ENCODE peak calls at places on chromosomes 13 and 19, in five cellular contexts. V is psoas muscle, U is uterus, K is GM13976, R is neural crest cell. P is an unnamed sample.

GRCh38 chr13:76868451-76868850 is 17.8 kb downstream of the KCTD12 start:
- DNase-seq in V (no peak), U (no peak), K (no peak), R (no peak), P (no peak)

GRCh38 chr13:50122465-50122864 is 107.2 kb downstream of the KCNRG start:
- DNase-seq in V (no peak), U (no peak), K (peak), R (no peak), P (no peak)

GRCh38 chr19:38649305-38650179 is 2.1 kb downstream of the ACTN4 start:
- DNase-seq in V (peak), U (peak), K (no peak), R (no peak), P (no peak)

GRCh38 chr19:10471909-10472308 is 31.2 kb downstream of the KEAP1 start:
- DNase-seq in V (no peak), U (no peak), K (no peak), R (no peak), P (no peak)

GRCh38 chr13:31045621-31046081 is 113.2 kb downstream of the TEX26 start:
- DNase-seq in V (peak), U (peak), K (peak), R (no peak), P (no peak)

GRCh38 chr19:34171539-34171876 is 796 bp upstream of the LSM14A start:
- DNase-seq in V (no peak), U (no peak), K (peak), R (peak), P (no peak)

GRCh38 chr13:49938921-49939320 is 2.8 kb upstream of the SPRYD7 start:
- DNase-seq in V (no peak), U (no peak), K (no peak), R (no peak), P (no peak)

GRCh38 chr13:101730420-101731000 is 278.0 kb downstream of the ITGBL1 start:
- DNase-seq in V (no peak), U (no peak), K (no peak), R (no peak), P (no peak)

GRCh38 chr13:73693215-73693614 is 441.0 kb downstream of the KLF12 start:
- DNase-seq in V (no peak), U (no peak), K (no peak), R (no peak), P (no peak)

GRCh38 chr13:59493436-59493965 is 670.2 kb downstream of the DIAPH3 start:
- DNase-seq in V (no peak), U (no peak), K (no peak), R (no peak), P (no peak)

GRCh38 chr13:44843403-44843802 is 145.9 kb downstream of the NUFIP1 start:
- DNase-seq in V (no peak), U (no peak), K (no peak), R (no peak), P (no peak)

GRCh38 chr19:29837448-29837961 is 25.7 kb downstream of the CCNE1 start:
- DNase-seq in V (peak), U (no peak), K (peak), R (no peak), P (no peak)

GRCh38 chr13:27969073-27969865 is at the start of gene CDX2:
- DNase-seq in V (no peak), U (no peak), K (peak), R (no peak), P (peak)

GRCh38 chr19:20359933-20360720 is 193.1 kb downstream of the ZNF486 start:
- DNase-seq in V (no peak), U (no peak), K (no peak), R (peak), P (no peak)

GRCh38 chr13:107881362-107881761 is 334.0 kb downstream of the LIG4 start:
- DNase-seq in V (no peak), U (no peak), K (no peak), R (no peak), P (no peak)

GRCh38 chr19:27971071-27971470 is 1241.9 kb downstream of the UQCRFS1 start:
- DNase-seq in V (no peak), U (no peak), K (no peak), R (no peak), P (no peak)

GRCh38 chr13:78177306-78177705 is 258.7 kb upstream of the EDNRB start:
- DNase-seq in V (no peak), U (no peak), K (no peak), R (no peak), P (no peak)

GRCh38 chr13:32409561-32410440 is 18.1 kb downstream of the N4BP2L1 start:
- DNase-seq in V (peak), U (peak), K (no peak), R (no peak), P (no peak)

GRCh38 chr13:95317037-95317989 is 16.1 kb upstream of the ABCC4 start:
- DNase-seq in V (no peak), U (peak), K (no peak), R (no peak), P (no peak)

GRCh38 chr13:36907801-36908200 is 12.2 kb downstream of the SMAD9 start:
- DNase-seq in V (no peak), U (no peak), K (no peak), R (no peak), P (no peak)

GRCh38 chr19:40266111-40266510 is 19.0 kb downstream of the AKT2 start:
- DNase-seq in V (peak), U (no peak), K (no peak), R (no peak), P (no peak)

GRCh38 chr13:59982631-59983382 is 180.9 kb downstream of the DIAPH3 start:
- DNase-seq in V (no peak), U (no peak), K (no peak), R (no peak), P (no peak)

GRCh38 chr13:77584111-77584510 is 48.6 kb downstream of the SCEL start:
- DNase-seq in V (no peak), U (no peak), K (no peak), R (no peak), P (no peak)

GRCh38 chr19:18385359-18385674 is 641 bp upstream of the GDF15 start:
- DNase-seq in V (no peak), U (no peak), K (no peak), R (no peak), P (no peak)

GRCh38 chr19:48629599-48630288 is 7.4 kb downstream of the DBP start:
- DNase-seq in V (peak), U (peak), K (no peak), R (no peak), P (no peak)

GRCh38 chr13:99436686-99437416 is 64.4 kb upstream of the TM9SF2 start:
- DNase-seq in V (peak), U (peak), K (peak), R (peak), P (peak)

GRCh38 chr19:55581145-55581827 is 638 bp upstream of the ZNF579 start:
- DNase-seq in V (no peak), U (no peak), K (no peak), R (no peak), P (no peak)

GRCh38 chr13:43544011-43544410 is 242.8 kb downstream of the ENOX1 start:
- DNase-seq in V (no peak), U (peak), K (no peak), R (no peak), P (no peak)

GRCh38 chr19:5268801-5269200 is 71.8 kb downstream of the PTPRS start:
- DNase-seq in V (no peak), U (no peak), K (no peak), R (no peak), P (no peak)

GRCh38 chr13:110702591-110703526 is 3.1 kb downstream of the CARS2 start:
- DNase-seq in V (peak), U (no peak), K (no peak), R (no peak), P (no peak)

GRCh38 chr13:51862965-51863364 is 1.2 kb downstream of the CCDC70 start:
- DNase-seq in V (no peak), U (no peak), K (no peak), R (no peak), P (no peak)

GRCh38 chr19:47897857-47898256 is 11.7 kb upstream of the SULT2A1 start:
- DNase-seq in V (no peak), U (no peak), K (no peak), R (no peak), P (no peak)

GRCh38 chr19:33419763-33420080 is 46.2 kb downstream of the CEBPG start:
- DNase-seq in V (no peak), U (no peak), K (no peak), R (peak), P (no peak)

GRCh38 chr13:40319699-40320586 is 346.5 kb downstream of the FOXO1 start:
- DNase-seq in V (no peak), U (no peak), K (no peak), R (no peak), P (no peak)

GRCh38 chr13:29196409-29197074 is 376.4 kb downstream of the MTUS2 start:
- DNase-seq in V (no peak), U (no peak), K (peak), R (no peak), P (no peak)

DNA sequence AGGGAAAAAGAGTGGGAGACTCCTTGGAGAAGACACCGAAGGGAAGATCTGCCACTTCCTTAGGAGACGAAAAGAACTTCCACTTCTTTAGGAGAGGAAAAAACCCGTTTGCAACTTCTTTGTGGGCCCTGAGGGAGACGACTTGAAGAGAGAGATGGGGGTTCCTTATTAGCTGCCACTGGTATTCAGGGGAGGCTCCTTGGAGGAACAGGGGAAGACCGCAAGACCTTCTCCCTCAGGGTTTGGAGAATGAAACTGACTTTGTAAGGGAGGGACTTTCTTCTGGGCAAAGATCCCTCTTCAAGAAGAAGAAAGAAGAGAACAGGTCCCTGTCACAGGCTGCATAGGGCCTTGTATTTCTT is 405 bp downstream of the BCKDHA start:
- DNase-seq in V (no peak), U (no peak), K (no peak), R (no peak), P (no peak)
- TF ChIP-seq CTCF in V (no peak), U (no peak), K (no peak), R (no peak), P (no peak)

DNA sequence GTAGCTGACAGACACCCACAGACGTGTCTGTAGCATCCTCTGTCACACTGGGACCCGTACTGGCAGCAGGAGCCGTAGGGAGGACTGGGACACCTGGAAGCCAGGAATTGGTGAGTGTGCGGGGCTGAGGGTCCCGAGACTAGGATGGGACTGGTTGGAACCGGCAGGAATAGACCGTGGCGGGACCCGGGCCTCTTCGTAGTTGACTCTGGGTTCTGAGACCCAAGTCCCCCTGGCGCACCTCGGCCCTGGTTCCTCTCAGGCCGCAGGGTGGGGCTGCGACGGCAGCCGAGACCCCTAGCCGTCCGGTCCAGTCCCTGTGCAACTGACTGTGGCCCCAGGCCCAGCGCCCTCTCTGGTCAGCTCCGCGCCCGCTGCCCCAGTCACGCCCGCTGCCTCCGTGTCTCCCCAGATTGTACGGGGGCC is 64.7 kb downstream of the ZNF823 start:
- DNase-seq in V (no peak), U (no peak), K (no peak), R (no peak), P (no peak)
- TF ChIP-seq CTCF in V (no peak), U (no peak), K (no peak), R (no peak), P (no peak)

GRCh38 chr19:7497292-7497691 is 8.5 kb upstream of the PEX11G start:
- DNase-seq in V (no peak), U (no peak), K (no peak), R (no peak), P (no peak)
- TF ChIP-seq CTCF in V (no peak), U (no peak), K (no peak), R (peak), P (peak)

DNA sequence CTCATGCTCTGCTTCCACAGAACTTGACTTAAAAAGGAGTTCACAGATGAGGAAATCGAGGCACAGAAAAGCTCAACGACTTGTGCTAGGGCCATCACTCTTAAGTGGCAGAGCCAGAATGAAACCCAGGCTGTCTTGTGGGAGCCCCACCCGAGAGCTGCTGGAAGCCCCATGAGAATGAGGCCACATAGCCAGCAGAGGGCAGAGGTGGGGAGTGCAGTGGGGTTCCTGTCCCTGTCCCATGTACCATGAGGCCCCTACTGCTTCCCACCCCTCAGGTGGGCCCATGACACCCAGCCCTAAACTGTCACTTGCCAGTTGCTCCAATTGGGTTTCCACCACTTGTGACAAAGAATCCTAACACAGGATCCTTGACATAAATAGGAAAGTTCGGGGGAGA is 175.9 kb downstream of the IRS2 start:
- DNase-seq in V (peak), U (no peak), K (peak), R (no peak), P (no peak)
- TF ChIP-seq CTCF in V (peak), U (no peak), K (peak), R (peak), P (peak)

GRCh38 chr13:26050568-26051230 is 1.1 kb downstream of the SHISA2 start:
- DNase-seq in V (peak), U (no peak), K (no peak), R (peak), P (peak)
- TF ChIP-seq CTCF in V (no peak), U (no peak), K (no peak), R (peak), P (no peak)

DNA sequence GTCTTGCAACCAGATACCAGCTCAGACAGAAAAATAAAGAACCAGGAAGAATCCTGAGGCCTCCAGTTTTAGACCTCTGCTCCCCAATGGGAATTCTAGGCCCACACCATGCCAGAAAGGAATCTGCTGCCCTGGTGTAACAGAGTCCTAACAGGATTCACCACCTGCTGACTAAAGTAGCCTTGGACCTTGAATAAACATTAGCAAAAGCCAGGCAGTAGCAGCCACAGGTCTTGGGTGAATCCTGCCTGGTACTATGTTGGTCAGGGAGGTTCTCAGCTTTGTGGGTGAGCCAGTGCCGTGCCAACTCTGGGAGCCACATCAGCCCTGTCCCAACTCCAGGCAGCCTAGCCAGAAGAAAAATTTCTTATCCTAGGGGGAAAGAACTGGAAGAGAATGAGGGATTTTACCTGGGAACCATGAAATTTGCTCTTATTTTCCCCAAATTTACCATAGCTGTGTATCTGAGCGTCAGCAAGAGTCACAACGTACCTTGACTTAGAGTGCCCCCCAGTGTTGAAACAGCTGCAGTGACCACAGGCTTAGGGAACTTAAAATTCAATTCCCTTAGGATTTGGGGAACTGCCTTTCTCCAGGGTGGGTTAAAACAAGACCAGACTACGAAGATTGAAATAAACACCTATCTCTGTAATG is 1895.6 kb upstream of the PRR20A start:
- DNase-seq in V (no peak), U (no peak), K (no peak), R (peak), P (no peak)
- TF ChIP-seq CTCF in V (no peak), U (no peak), K (no peak), R (peak), P (peak)

GRCh38 chr19:2661615-2662014 is 40.9 kb downstream of the GNG7 start:
- DNase-seq in V (no peak), U (no peak), K (no peak), R (no peak), P (no peak)
- TF ChIP-seq CTCF in V (no peak), U (no peak), K (no peak), R (peak), P (peak)

DNA sequence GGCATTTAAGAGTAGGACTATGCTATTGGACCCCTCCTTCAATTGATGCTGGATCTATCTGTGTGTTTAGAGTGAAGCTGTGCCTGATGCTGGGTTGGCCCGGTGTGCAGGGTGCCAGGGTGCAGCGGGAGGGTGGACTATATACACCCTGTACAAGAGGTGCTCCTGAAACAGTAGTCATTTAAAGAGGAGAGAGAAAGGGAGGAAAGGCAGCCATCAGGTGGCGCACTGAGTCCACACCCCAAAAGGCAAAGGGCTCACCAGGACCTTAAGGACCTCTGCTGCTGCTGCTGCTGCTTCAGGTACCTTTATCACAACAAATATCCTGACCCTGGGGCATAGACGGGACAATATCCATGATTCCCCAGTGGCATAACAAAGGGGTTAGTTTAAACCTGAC is 39.4 kb downstream of the ZNF136 start:
- DNase-seq in V (no peak), U (no peak), K (no peak), R (no peak), P (no peak)
- TF ChIP-seq CTCF in V (no peak), U (no peak), K (peak), R (no peak), P (no peak)

P was measured in osteocyte.